ENCODE peak calls at places on chromosome 15, in six cellular contexts. K is kidney, W is psoas muscle, Q is astrocyte of the spinal cord, D is aorta, V is Panc1. P is an unnamed sample.

GRCh38 chr15:69755571-69756310 is 303.1 kb downstream of the RPLP1 start:
- DNase-seq in W (no peak), Q (peak), V (no peak), K (no peak), D (no peak), P (no peak)

GRCh38 chr15:78796510-78796909 is 14.8 kb downstream of the ADAMTS7 start:
- DNase-seq in V (no peak), K (no peak), Q (no peak), D (no peak), W (no peak), P (no peak)

GRCh38 chr15:41926184-41927056 is 32.6 kb upstream of the SPTBN5 start:
- DNase-seq in K (no peak), D (no peak), Q (no peak), W (no peak), V (no peak), P (no peak)

GRCh38 chr15:31326729-31327673 is at the start of gene KLF13:
- DNase-seq in Q (peak), K (peak), W (peak), D (no peak), V (no peak), P (no peak)

GRCh38 chr15:65583701-65584100 is 27.2 kb downstream of the INTS14 start:
- DNase-seq in W (no peak), V (no peak), K (no peak), Q (peak), D (no peak), P (peak)

GRCh38 chr15:80309769-80310384 is 57.9 kb upstream of the CTXND1 start:
- DNase-seq in Q (peak), W (no peak), K (no peak), D (no peak), V (no peak), P (no peak)

GRCh38 chr15:100661161-100661560 is 58.8 kb downstream of the ASB7 start:
- DNase-seq in D (no peak), Q (no peak), K (no peak), V (no peak), W (no peak), P (no peak)

GRCh38 chr15:35000511-35000910 is 12.4 kb upstream of the ZNF770 start:
- DNase-seq in D (no peak), W (no peak), K (no peak), V (no peak), Q (peak), P (peak)

GRCh38 chr15:53559364-53560253 is 199.9 kb downstream of the WDR72 start:
- DNase-seq in V (no peak), D (no peak), K (no peak), Q (no peak), W (no peak), P (no peak)

GRCh38 chr15:41573396-41573795 is 14.4 kb downstream of the TYRO3 start:
- DNase-seq in W (no peak), V (no peak), D (no peak), Q (no peak), K (no peak), P (no peak)

GRCh38 chr15:74643368-74644204 is 27.9 kb downstream of the CLK3 start:
- DNase-seq in W (no peak), Q (no peak), V (no peak), K (no peak), D (no peak), P (no peak)

DNA sequence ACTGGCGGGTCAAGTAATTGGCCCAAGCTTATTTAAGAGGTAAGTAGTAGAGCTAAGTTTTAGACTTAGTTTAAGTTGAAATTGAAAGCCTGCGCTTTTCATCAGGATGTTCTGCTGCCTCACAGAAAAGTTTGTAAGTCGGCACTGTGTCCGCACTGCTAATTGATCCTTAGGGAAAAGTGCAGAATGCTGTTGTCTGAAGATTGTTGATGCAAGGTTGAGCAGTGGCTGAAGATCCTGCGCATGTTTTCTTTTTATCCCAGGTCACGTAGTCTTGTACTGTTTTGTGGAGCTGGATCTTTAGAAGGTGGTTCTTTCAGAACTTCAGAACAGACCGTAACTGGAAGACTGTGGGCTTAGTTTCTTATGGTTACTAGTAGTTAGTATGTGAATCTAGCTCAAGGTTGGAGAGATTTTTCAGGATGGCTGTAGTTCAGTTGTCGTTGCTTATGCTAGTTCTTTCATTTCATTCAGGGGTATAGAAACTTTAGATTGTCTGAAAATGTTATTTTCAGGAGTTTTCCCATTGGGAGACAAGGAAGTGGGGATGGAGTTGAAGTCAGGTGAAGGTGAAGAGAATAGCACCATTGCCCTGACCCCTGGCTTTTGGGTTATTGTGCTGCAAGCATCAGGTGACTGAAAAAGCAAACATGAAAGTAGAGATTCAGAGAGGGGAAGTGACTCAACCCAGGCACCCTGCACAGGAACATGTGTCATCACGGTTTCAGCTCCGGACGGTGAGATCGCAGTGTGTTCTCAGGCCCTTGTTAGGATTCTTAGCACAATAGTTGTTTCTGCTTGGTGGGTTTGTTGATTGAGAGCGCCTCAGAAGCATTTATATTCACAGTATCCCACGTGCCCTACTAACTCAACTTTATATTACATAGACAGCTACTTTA is 32.8 kb downstream of the AKAP13 start:
- DNase-seq in Q (peak), V (peak), W (peak), K (peak), D (no peak), P (peak)
- H3K4me3 ChIP-seq in Q (no peak), V (peak), W (no peak), K (no peak), D (no peak), P (no peak)

GRCh38 chr15:96355561-96356129 is 25.1 kb downstream of the NR2F2 start:
- DNase-seq in K (peak), V (no peak), W (peak), D (peak), Q (no peak), P (no peak)
- H3K4me3 ChIP-seq in K (no peak), V (no peak), W (no peak), D (no peak), Q (no peak), P (peak)

DNA sequence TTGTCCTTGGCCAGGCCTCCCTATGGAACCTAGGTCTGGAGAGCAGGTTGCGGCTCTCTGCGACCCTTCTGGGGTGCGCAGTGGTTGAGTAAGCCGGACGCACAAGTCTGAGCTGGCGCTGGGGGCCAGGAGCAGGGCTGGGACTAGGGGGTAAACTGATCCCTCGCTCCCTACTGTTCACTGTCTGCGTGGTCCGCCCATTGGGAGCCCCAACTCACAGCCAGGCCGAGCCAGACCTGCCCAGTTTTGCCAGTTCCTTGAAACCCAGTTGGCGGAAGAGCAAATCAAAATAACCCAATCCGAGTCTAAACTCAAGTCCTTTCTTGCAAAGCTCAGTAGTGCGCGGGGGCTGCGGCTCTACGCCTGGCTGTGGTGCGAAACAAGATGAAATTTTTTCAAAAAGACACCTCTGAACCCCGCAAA is 17.5 kb downstream of the RGMA start:
- DNase-seq in W (peak), Q (peak), K (no peak), V (no peak), D (no peak), P (no peak)
- H3K4me3 ChIP-seq in W (peak), Q (peak), K (peak), V (no peak), D (peak), P (peak)

GRCh38 chr15:38058596-38059075 is 124.2 kb downstream of the TMCO5A start:
- DNase-seq in V (no peak), Q (no peak), K (no peak), D (no peak), W (no peak), P (no peak)
- H3K4me3 ChIP-seq in V (no peak), Q (no peak), K (peak), D (no peak), W (no peak), P (no peak)

GRCh38 chr15:85792872-85793621 is 1.7 kb downstream of the KLHL25 start:
- DNase-seq in Q (no peak), W (no peak), K (peak), V (no peak), D (peak), P (no peak)
- H3K4me3 ChIP-seq in Q (peak), W (peak), K (peak), V (peak), D (peak), P (peak)

P was measured in astrocyte of the cerebellum.